ENCODE peak calls at places on chromosomes 3 and 15, in eight cellular contexts. L is psoas muscle, D is ovary, M is sigmoid colon, A is kidney, Z is PC-9, C is WERI-Rb-1, E is fibroblast of lung. R is an unnamed sample.
A peak's percentile ranks its signal among the peaks of the same experiment; 100 is the strongest.

GRCh38 chr15:34239151-34239761 is 14.4 kb downstream of the EMC4 start:
- DNase-seq in L (no peak), D (no peak), M (no peak), A (no peak), Z (peak; percentile 58), C (no peak), E (peak; percentile 74), R (peak; percentile 66)

GRCh38 chr15:39774688-39775267 is 7.9 kb downstream of the FSIP1 start:
- DNase-seq in L (no peak), D (no peak), M (no peak), A (no peak), Z (no peak), C (peak; percentile 26), E (no peak), R (no peak)

GRCh38 chr15:91049378-91050127 is 27.2 kb upstream of the VPS33B start:
- DNase-seq in L (no peak), D (peak; percentile 37), M (peak; percentile 73), A (no peak), Z (peak; percentile 47), C (peak; percentile 78), E (peak; percentile 70), R (peak; percentile 32)

GRCh38 chr3:71579934-71580318 is 3.6 kb downstream of the FOXP1 start:
- DNase-seq in L (no peak), D (no peak), M (no peak), A (no peak), Z (peak; percentile 7), C (no peak), E (no peak), R (peak; percentile 44)

GRCh38 chr3:18812316-18812715 is 336.0 kb upstream of the KCNH8 start:
- DNase-seq in L (no peak), D (no peak), M (no peak), A (no peak), Z (peak; percentile 51), C (no peak), E (no peak), R (peak; percentile 6)

GRCh38 chr3:72601049-72601448 is 247.2 kb downstream of the SHQ1 start:
- DNase-seq in L (no peak), D (no peak), M (no peak), A (no peak), Z (no peak), C (peak; percentile 95), E (peak; percentile 42), R (no peak)

GRCh38 chr3:132723024-132723462 is 834 bp upstream of the NPHP3 start:
- DNase-seq in L (no peak), D (no peak), M (no peak), A (no peak), Z (no peak), C (no peak), E (no peak), R (no peak)

GRCh38 chr15:78050851-78051250 is 26.7 kb downstream of the TBC1D2B start:
- DNase-seq in L (no peak), D (no peak), M (no peak), A (no peak), Z (no peak), C (no peak), E (no peak), R (no peak)

GRCh38 chr3:167166012-167166411 is 214.1 kb downstream of the ZBBX start:
- DNase-seq in L (no peak), D (no peak), M (no peak), A (no peak), Z (no peak), C (no peak), E (no peak), R (no peak)

GRCh38 chr15:101381671-101382212 is 86.7 kb upstream of the SNRPA1 start:
- DNase-seq in L (no peak), D (no peak), M (no peak), A (peak; percentile 35), Z (no peak), C (no peak), E (no peak), R (no peak)

GRCh38 chr3:50604628-50605588 is 6.7 kb downstream of the CISH start:
- DNase-seq in L (peak; percentile 84), D (peak; percentile 94), M (no peak), A (peak; percentile 95), Z (peak; percentile 74), C (peak; percentile 41), E (no peak), R (no peak)

GRCh38 chr15:57570994-57571393 is 20.7 kb upstream of the MYZAP start:
- DNase-seq in L (no peak), D (no peak), M (no peak), A (no peak), Z (peak; percentile 23), C (no peak), E (no peak), R (no peak)

GRCh38 chr15:60520825-60521368 is 42.0 kb upstream of the ICE2 start:
- DNase-seq in L (peak; percentile 66), D (peak; percentile 60), M (no peak), A (no peak), Z (peak; percentile 68), C (peak; percentile 73), E (peak; percentile 76), R (peak; percentile 42)

GRCh38 chr3:18586076-18586475 is 160.9 kb upstream of the SATB1 start:
- DNase-seq in L (no peak), D (no peak), M (no peak), A (no peak), Z (no peak), C (no peak), E (no peak), R (no peak)

GRCh38 chr3:111539351-111540331 is 2.4 kb upstream of the CD96 start:
- DNase-seq in L (no peak), D (peak; percentile 68), M (no peak), A (no peak), Z (peak; percentile 65), C (peak; percentile 84), E (peak; percentile 61), R (no peak)

GRCh38 chr15:66489179-66489791 is 8.3 kb downstream of the SNAPC5 start:
- DNase-seq in L (no peak), D (no peak), M (no peak), A (no peak), Z (no peak), C (no peak), E (no peak), R (peak; percentile 91)

GRCh38 chr3:170350515-170351413 is 6.8 kb upstream of the SKIL start:
- DNase-seq in L (no peak), D (no peak), M (no peak), A (no peak), Z (no peak), C (no peak), E (no peak), R (peak; percentile 43)

GRCh38 chr3:124791142-124791541 is 60.9 kb downstream of the UMPS start:
- DNase-seq in L (no peak), D (no peak), M (no peak), A (no peak), Z (no peak), C (no peak), E (no peak), R (no peak)

GRCh38 chr3:22089284-22089683 is 338.3 kb upstream of the ZNF385D start:
- DNase-seq in L (no peak), D (no peak), M (no peak), A (peak; percentile 36), Z (peak; percentile 29), C (peak; percentile 13), E (peak; percentile 47), R (no peak)

GRCh38 chr3:81419196-81419595 is 342.2 kb downstream of the GBE1 start:
- DNase-seq in L (no peak), D (no peak), M (no peak), A (no peak), Z (no peak), C (no peak), E (peak; percentile 46), R (no peak)

DNA sequence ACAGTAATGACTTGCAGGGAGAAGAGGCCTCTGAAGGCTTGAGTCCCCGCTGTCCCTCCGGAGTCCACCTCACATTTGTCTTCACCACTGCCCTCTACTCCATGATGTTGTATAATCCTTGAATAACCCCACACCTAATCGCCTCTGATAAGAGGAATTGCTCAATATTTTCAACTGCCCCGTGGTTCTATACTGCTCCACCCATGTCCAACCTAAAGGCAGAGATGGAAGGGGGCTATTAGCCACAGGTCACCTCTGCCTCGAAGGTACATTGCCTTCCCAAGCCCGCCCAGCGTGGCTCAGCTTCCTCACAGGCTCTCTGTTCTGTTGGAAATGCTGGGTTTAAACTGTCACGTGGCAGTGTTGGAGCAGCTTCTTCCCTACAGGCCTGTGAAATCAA is 12.4 kb downstream of the TLR9 start:
- DNase-seq in L (no peak), D (no peak), M (no peak), A (no peak), Z (no peak), C (no peak), E (no peak), R (no peak)
- H3K36me3 ChIP-seq in L (peaks cover 5% of the 10 kb centered on the region), D (no peaks in the 10 kb centered on the region), M (peaks cover 53% of the 10 kb centered on the region), A (peaks cover 67% of the 10 kb centered on the region), Z (peaks cover 39% of the 10 kb centered on the region), C (peaks cover 31% of the 10 kb centered on the region), E (peaks cover 28% of the 10 kb centered on the region), R (peaks cover 13% of the 10 kb centered on the region)

GRCh38 chr3:128080323-128080898 is 28.2 kb downstream of the SEC61A1 start:
- DNase-seq in L (no peak), D (no peak), M (no peak), A (no peak), Z (no peak), C (no peak), E (peak; percentile 91), R (peak; percentile 67)
- H3K36me3 ChIP-seq in L (peaks cover 3% of the 10 kb centered on the region), D (no peaks in the 10 kb centered on the region), M (peaks cover 6% of the 10 kb centered on the region), A (no peaks in the 10 kb centered on the region), Z (peaks cover 13% of the 10 kb centered on the region), C (peaks cover 41% of the 10 kb centered on the region), E (peaks cover 11% of the 10 kb centered on the region), R (peaks cover 89% of the 10 kb centered on the region)

DNA sequence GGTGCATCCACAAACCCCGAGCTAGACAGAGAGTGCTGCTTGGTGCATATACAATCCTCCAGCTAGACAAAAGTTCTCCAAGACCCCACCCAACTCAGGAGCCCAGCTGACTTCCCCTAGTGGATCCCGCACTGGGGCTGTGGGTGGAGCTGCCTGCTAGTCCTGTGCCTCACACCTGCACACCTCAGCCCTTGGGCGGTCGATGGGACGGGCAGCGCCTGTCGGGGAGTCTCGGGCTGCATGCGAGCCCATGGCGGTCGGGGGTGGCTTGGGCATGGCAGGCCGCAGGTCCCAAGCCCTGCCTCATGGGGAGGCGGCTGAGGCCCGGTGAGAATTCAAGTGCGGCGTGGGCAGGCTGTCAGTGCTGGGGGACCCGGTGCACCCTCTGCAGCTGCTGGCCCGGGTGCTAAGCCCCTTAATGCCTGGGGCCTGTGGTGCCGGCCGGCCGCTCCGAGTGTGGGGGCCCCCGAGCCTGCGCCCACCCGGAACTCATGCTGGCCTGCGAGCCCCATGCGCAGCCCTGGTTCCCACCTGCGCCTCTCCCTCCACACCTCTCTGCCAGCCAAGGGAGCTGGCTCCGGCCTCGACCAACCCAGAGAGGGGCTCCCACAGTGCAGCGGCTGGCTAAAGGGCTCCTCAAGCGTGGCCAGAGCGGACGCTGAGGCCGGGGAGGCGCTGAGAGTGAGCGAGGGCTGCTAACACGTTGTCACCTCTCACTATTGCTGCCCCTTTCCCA is 31.0 kb downstream of the ZNF589 start:
- DNase-seq in L (no peak), D (no peak), M (no peak), A (peak; percentile 76), Z (no peak), C (no peak), E (no peak), R (no peak)
- H3K36me3 ChIP-seq in L (peaks cover 2% of the 10 kb centered on the region), D (no peaks in the 10 kb centered on the region), M (no peaks in the 10 kb centered on the region), A (peaks cover 15% of the 10 kb centered on the region), Z (no peaks in the 10 kb centered on the region), C (peaks cover 5% of the 10 kb centered on the region), E (no peaks in the 10 kb centered on the region), R (no peaks in the 10 kb centered on the region)

DNA sequence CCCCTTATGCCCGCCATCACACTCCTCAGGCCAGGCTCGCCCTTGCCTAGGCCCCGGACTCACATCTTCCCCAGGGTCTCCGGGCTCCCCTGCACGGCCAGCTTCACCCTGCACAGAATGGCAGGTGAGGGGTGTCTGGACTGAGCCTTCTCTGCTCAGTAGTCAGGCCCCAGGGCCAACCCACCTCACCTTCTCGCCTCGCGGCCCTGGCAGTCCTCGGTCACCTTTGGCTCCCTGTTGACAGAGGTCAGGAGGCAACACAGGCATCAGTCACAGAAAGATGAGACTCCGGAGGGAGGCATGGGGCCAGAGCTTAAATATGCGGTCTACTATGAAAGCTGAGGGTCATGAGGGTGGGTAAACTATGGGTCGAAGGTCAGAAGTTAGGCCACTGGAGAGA is 8.4 kb upstream of the UCN2 start:
- DNase-seq in L (no peak), D (no peak), M (no peak), A (no peak), Z (no peak), C (no peak), E (no peak), R (no peak)
- H3K36me3 ChIP-seq in L (no peaks in the 10 kb centered on the region), D (no peaks in the 10 kb centered on the region), M (no peaks in the 10 kb centered on the region), A (no peaks in the 10 kb centered on the region), Z (no peaks in the 10 kb centered on the region), C (peaks cover 6% of the 10 kb centered on the region), E (peaks cover under 1% of the 10 kb centered on the region), R (no peaks in the 10 kb centered on the region)